ENCODE peak calls at places on chromosomes 16 and 17, in five cellular contexts. K is testis, P is uterus, S is gastrocnemius medialis, J is lower leg skin. Z is an unnamed sample.
A peak's percentile ranks its signal among the peaks of the same experiment; 100 is the strongest.

GRCh38 chr16:1413684-1414531 is 596 bp downstream of the UNKL start:
- DNase-seq in K (peak; percentile 67), P (peak; percentile 36), S (peak; percentile 27), J (peak; percentile 92), Z (peak; percentile 83)

GRCh38 chr16:47581114-47581513 is 120.0 kb downstream of the PHKB start:
- DNase-seq in K (no peak), P (no peak), S (no peak), J (no peak), Z (peak; percentile 7)

GRCh38 chr16:79451196-79451816 is 149.2 kb downstream of the MAF start:
- DNase-seq in K (no peak), P (no peak), S (no peak), J (no peak), Z (no peak)

GRCh38 chr17:48646183-48647102 is 20.3 kb upstream of the HOXB9 start:
- DNase-seq in K (no peak), P (no peak), S (no peak), J (no peak), Z (no peak)

GRCh38 chr17:43030137-43030767 is 5.2 kb downstream of the RND2 start:
- DNase-seq in K (no peak), P (no peak), S (no peak), J (no peak), Z (no peak)

GRCh38 chr16:89491238-89491869 is 993 bp upstream of the ANKRD11 start:
- DNase-seq in K (no peak), P (no peak), S (peak; percentile 41), J (no peak), Z (peak; percentile 61)

GRCh38 chr16:85858984-85859817 is 39.8 kb upstream of the IRF8 start:
- DNase-seq in K (no peak), P (no peak), S (no peak), J (peak; percentile 7), Z (no peak)

GRCh38 chr16:65406076-65406475 is 284.2 kb upstream of the CDH11 start:
- DNase-seq in K (no peak), P (no peak), S (no peak), J (no peak), Z (no peak)

GRCh38 chr17:48211787-48212186 is 104.2 kb downstream of the SNX11 start:
- DNase-seq in K (no peak), P (no peak), S (no peak), J (no peak), Z (no peak)

GRCh38 chr16:30437511-30438046 is 7.7 kb upstream of the DCTPP1 start:
- DNase-seq in K (no peak), P (no peak), S (no peak), J (no peak), Z (no peak)

GRCh38 chr17:48162305-48162934 is 54.9 kb downstream of the SNX11 start:
- DNase-seq in K (no peak), P (no peak), S (no peak), J (no peak), Z (no peak)

GRCh38 chr16:27468941-27469531 is 67.1 kb downstream of the IL21R start:
- DNase-seq in K (no peak), P (no peak), S (no peak), J (no peak), Z (no peak)

GRCh38 chr17:12342609-12343248 is 322.1 kb downstream of the MAP2K4 start:
- DNase-seq in K (no peak), P (peak; percentile 46), S (no peak), J (no peak), Z (no peak)

GRCh38 chr17:3845361-3845753 is 689 bp downstream of the NCBP3 start:
- DNase-seq in K (peak; percentile 47), P (no peak), S (no peak), J (no peak), Z (peak; percentile 73)

GRCh38 chr17:64005734-64006167 is 7.6 kb downstream of the PRR29 start:
- DNase-seq in K (no peak), P (peak; percentile 26), S (no peak), J (peak; percentile 87), Z (peak; percentile 76)

GRCh38 chr17:65027305-65027704 is 29.2 kb downstream of the GNA13 start:
- DNase-seq in K (no peak), P (no peak), S (no peak), J (no peak), Z (peak; percentile 64)

GRCh38 chr17:16383216-16383615 is 2.3 kb downstream of the UBB start:
- DNase-seq in K (no peak), P (no peak), S (no peak), J (no peak), Z (no peak)

GRCh38 chr17:65743313-65743665 is 181.8 kb upstream of the AXIN2 start:
- DNase-seq in K (no peak), P (no peak), S (no peak), J (no peak), Z (no peak)

GRCh38 chr16:49441366-49441780 is 67.8 kb downstream of the C16orf78 start:
- DNase-seq in K (no peak), P (peak; percentile 23), S (no peak), J (peak; percentile 87), Z (no peak)

GRCh38 chr16:84423416-84423837 is 55.1 kb downstream of the ATP2C2 start:
- DNase-seq in K (no peak), P (no peak), S (no peak), J (no peak), Z (peak; percentile 44)

GRCh38 chr17:73939808-73940207 is 263.7 kb upstream of the RPL38 start:
- DNase-seq in K (no peak), P (no peak), S (no peak), J (no peak), Z (no peak)

GRCh38 chr17:30366536-30366935 is 12.2 kb upstream of the CPD start:
- DNase-seq in K (no peak), P (no peak), S (no peak), J (no peak), Z (no peak)

GRCh38 chr16:4917117-4917516 is 19.8 kb downstream of the PPL start:
- DNase-seq in K (no peak), P (no peak), S (no peak), J (no peak), Z (no peak)

GRCh38 chr17:2945299-2945698 is 118.1 kb downstream of the OR1D5 start:
- DNase-seq in K (no peak), P (no peak), S (no peak), J (no peak), Z (no peak)

GRCh38 chr16:67561501-67561823 is 864 bp upstream of the CTCF start:
- DNase-seq in K (no peak), P (peak; percentile 23), S (no peak), J (no peak), Z (no peak)

GRCh38 chr17:75316253-75316652 is 27.0 kb upstream of the SLC25A19 start:
- DNase-seq in K (no peak), P (no peak), S (no peak), J (no peak), Z (no peak)
- TF ChIP-seq POLR2A in K (no peak), P (no peak), S (no peak), J (no peak), Z (no peak)

GRCh38 chr17:7687072-7687907 is at the start of gene TP53:
- DNase-seq in K (peak; percentile 96), P (peak; percentile 92), S (peak; percentile 91), J (peak; percentile 97), Z (peak; percentile 96)

GRCh38 chr17:7686221-7687071 is 844 bp downstream of the TP53 start:
- DNase-seq in K (peak; percentile 86), P (peak; percentile 77), S (peak; percentile 69), J (peak; percentile 95), Z (peak; percentile 96)

GRCh38 chr17:7687908-7688807 is at the start of gene WRAP53:
- DNase-seq in K (peak; percentile 99), P (peak; percentile 99), S (peak; percentile 99), J (peak; percentile 99), Z (peak; percentile 97)

GRCh38 chr17:7684856-7685532 is 2.3 kb downstream of the TP53 start:
- DNase-seq in K (no peak), P (no peak), S (no peak), J (no peak), Z (peak; percentile 53)

DNA sequence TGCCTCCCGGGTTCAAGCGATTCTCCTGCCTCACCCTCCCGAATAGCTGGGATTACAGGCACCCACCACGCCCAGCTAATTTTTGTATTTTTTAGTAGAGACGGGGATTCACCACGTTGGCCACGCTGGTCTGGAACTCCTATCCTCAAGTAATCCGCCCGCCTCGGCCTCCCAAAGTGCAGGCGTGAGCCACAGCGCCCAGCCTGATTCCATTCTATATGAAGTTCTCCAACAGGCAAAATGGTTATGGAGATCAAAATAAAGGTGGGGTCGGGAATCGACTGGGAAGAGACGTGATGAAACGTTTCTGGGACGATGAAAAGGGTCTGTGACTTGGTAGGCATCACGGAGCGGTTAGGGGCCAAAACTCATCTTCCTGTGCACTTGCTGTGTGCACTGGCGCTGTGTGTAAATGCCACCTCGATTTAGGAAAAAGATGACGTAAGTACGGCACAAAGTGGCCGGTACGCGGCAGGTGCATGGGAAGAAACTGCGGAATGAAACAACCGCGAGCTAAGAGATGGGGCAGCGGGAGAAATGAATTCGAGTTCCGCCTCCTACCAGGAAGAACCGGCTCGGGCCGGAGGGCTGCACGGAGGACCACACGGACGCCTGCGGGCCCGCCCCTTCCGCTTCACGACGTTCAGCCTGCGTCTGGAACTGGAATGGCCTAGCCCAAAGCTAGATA is 1.6 kb downstream of the TP53 start:
- DNase-seq in K (peak; percentile 96), P (peak; percentile 91), S (peak; percentile 90), J (peak; percentile 99), Z (peak; percentile 97)
- TF ChIP-seq POLR2A in K (no peak), P (peak; percentile 40), S (peak; percentile 51), J (no peak), Z (peak; percentile 59)

GRCh38 chr16:53678155-53678554 is 25.5 kb downstream of the RPGRIP1L start:
- DNase-seq in K (no peak), P (no peak), S (no peak), J (no peak), Z (no peak)

GRCh38 chr16:53673189-53673588 is 30.5 kb downstream of the RPGRIP1L start:
- DNase-seq in K (no peak), P (no peak), S (no peak), J (no peak), Z (no peak)

GRCh38 chr16:53680756-53681155 is 22.9 kb downstream of the RPGRIP1L start:
- DNase-seq in K (no peak), P (no peak), S (no peak), J (no peak), Z (no peak)

GRCh38 chr16:53678756-53679334 is 24.8 kb downstream of the RPGRIP1L start:
- DNase-seq in K (no peak), P (no peak), S (no peak), J (no peak), Z (no peak)
- TF ChIP-seq POLR2A in K (no peak), P (no peak), S (no peak), J (no peak), Z (no peak)

GRCh38 chr17:58381124-58381838 is 29.3 kb upstream of the SUPT4H1 start:
- DNase-seq in K (no peak), P (no peak), S (no peak), J (no peak), Z (no peak)
- TF ChIP-seq POLR2A in K (no peak), P (no peak), S (no peak), J (no peak), Z (no peak)

DNA sequence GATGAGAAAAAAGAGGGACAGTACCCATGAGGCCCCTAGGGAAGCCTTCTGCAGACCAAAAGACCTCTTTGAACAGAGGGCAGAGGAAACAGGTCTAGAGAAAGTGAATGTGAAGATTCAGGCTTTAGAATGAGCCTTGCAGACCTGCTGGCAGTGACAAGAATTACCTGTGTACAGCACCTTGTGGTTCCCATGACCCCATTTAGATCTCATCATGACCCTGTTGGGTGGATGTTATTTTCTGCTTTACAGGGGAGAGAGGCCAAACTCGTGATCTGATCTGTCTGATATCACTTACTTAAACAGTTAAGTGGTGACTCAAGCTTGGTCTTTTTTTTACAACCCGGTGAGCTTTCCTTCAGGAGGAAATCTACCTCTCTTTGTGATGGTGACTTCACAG is 81.9 kb downstream of the UTP18 start:
- DNase-seq in K (no peak), P (no peak), S (no peak), J (peak; percentile 37), Z (no peak)
- TF ChIP-seq POLR2A in K (no peak), P (no peak), S (no peak), J (no peak), Z (no peak)